ENCODE peak calls at places on chromosomes 4 and X, in nine cellular contexts. One of them, this sample, is unnamed. For H3K4me1, the result is how much of the 10 kb centered on the place peaks cover.

GRCh38 chr4:4541040-4541631 is 712 bp downstream of the STX18 start:
- DNase-seq in PC-3: peak
- DNase-seq in adrenal gland: peak
- DNase-seq in stomach: peak
- DNase-seq in left ventricle myocardium inferior: no peak
- DNase-seq in fibroblast of lung: peak
- DNase-seq in psoas muscle: no peak
- DNase-seq in heart right ventricle: no peak
- DNase-seq in left lung: no peak
- DNase-seq in this sample: peak

GRCh38 chr4:148444296-148445070 is 2.3 kb upstream of the NR3C2 start:
- DNase-seq in left lung: peak
- DNase-seq in stomach: peak
- DNase-seq in PC-3: peak
- DNase-seq in adrenal gland: peak
- DNase-seq in left ventricle myocardium inferior: peak
- DNase-seq in heart right ventricle: peak
- DNase-seq in fibroblast of lung: no peak
- DNase-seq in psoas muscle: peak
- DNase-seq in this sample: peak

GRCh38 chr4:72325215-72325614 is 243.8 kb downstream of the ADAMTS3 start:
- DNase-seq in heart right ventricle: no peak
- DNase-seq in stomach: no peak
- DNase-seq in psoas muscle: no peak
- DNase-seq in PC-3: peak
- DNase-seq in left ventricle myocardium inferior: no peak
- DNase-seq in left lung: no peak
- DNase-seq in fibroblast of lung: no peak
- DNase-seq in adrenal gland: no peak
- DNase-seq in this sample: no peak

GRCh38 chr4:143241892-143242291 is 57.2 kb downstream of the USP38 start:
- DNase-seq in stomach: no peak
- DNase-seq in psoas muscle: no peak
- DNase-seq in fibroblast of lung: no peak
- DNase-seq in left ventricle myocardium inferior: no peak
- DNase-seq in PC-3: peak
- DNase-seq in adrenal gland: no peak
- DNase-seq in heart right ventricle: no peak
- DNase-seq in left lung: no peak
- DNase-seq in this sample: no peak

GRCh38 chrX:118116308-118117068 is at the start of gene KLHL13:
- DNase-seq in stomach: no peak
- DNase-seq in left ventricle myocardium inferior: peak
- DNase-seq in left lung: peak
- DNase-seq in psoas muscle: peak
- DNase-seq in adrenal gland: peak
- DNase-seq in PC-3: peak
- DNase-seq in heart right ventricle: peak
- DNase-seq in fibroblast of lung: peak
- DNase-seq in this sample: peak

GRCh38 chr4:141899541-141899940 is 263.2 kb downstream of the IL15 start:
- DNase-seq in PC-3: peak
- DNase-seq in left ventricle myocardium inferior: no peak
- DNase-seq in heart right ventricle: no peak
- DNase-seq in left lung: no peak
- DNase-seq in stomach: no peak
- DNase-seq in adrenal gland: no peak
- DNase-seq in fibroblast of lung: no peak
- DNase-seq in psoas muscle: no peak
- DNase-seq in this sample: no peak

GRCh38 chr4:13701937-13702446 is 74.5 kb upstream of the BOD1L1 start:
- DNase-seq in PC-3: peak
- DNase-seq in psoas muscle: no peak
- DNase-seq in left lung: no peak
- DNase-seq in fibroblast of lung: peak
- DNase-seq in heart right ventricle: no peak
- DNase-seq in adrenal gland: no peak
- DNase-seq in left ventricle myocardium inferior: no peak
- DNase-seq in stomach: no peak
- DNase-seq in this sample: no peak

GRCh38 chr4:150789864-150790263 is 207.9 kb downstream of the MAB21L2 start:
- DNase-seq in PC-3: no peak
- DNase-seq in fibroblast of lung: no peak
- DNase-seq in heart right ventricle: no peak
- DNase-seq in left lung: no peak
- DNase-seq in stomach: no peak
- DNase-seq in psoas muscle: no peak
- DNase-seq in adrenal gland: no peak
- DNase-seq in left ventricle myocardium inferior: no peak
- DNase-seq in this sample: no peak

GRCh38 chr4:114037981-114038380 is 58.5 kb upstream of the ARSJ start:
- DNase-seq in psoas muscle: no peak
- DNase-seq in adrenal gland: no peak
- DNase-seq in stomach: no peak
- DNase-seq in fibroblast of lung: no peak
- DNase-seq in heart right ventricle: no peak
- DNase-seq in left lung: no peak
- DNase-seq in left ventricle myocardium inferior: no peak
- DNase-seq in PC-3: no peak
- DNase-seq in this sample: no peak

GRCh38 chr4:183797445-183798248 is 107.5 kb upstream of the STOX2 start:
- DNase-seq in stomach: peak
- DNase-seq in psoas muscle: peak
- DNase-seq in PC-3: no peak
- DNase-seq in left lung: peak
- DNase-seq in fibroblast of lung: peak
- DNase-seq in heart right ventricle: peak
- DNase-seq in left ventricle myocardium inferior: peak
- DNase-seq in adrenal gland: no peak
- DNase-seq in this sample: peak

GRCh38 chrX:13506574-13506973 is 62.8 kb upstream of the EGFL6 start:
- DNase-seq in stomach: peak
- DNase-seq in adrenal gland: peak
- DNase-seq in heart right ventricle: peak
- DNase-seq in fibroblast of lung: peak
- DNase-seq in left ventricle myocardium inferior: peak
- DNase-seq in psoas muscle: peak
- DNase-seq in PC-3: peak
- DNase-seq in left lung: no peak
- DNase-seq in this sample: peak

GRCh38 chr4:167000141-167000852 is 234.0 kb downstream of the SPOCK3 start:
- DNase-seq in adrenal gland: no peak
- DNase-seq in left ventricle myocardium inferior: no peak
- DNase-seq in heart right ventricle: no peak
- DNase-seq in fibroblast of lung: no peak
- DNase-seq in PC-3: peak
- DNase-seq in left lung: no peak
- DNase-seq in stomach: no peak
- DNase-seq in psoas muscle: no peak
- DNase-seq in this sample: no peak

GRCh38 chr4:66000500-66001117 is 330.3 kb upstream of the EPHA5 start:
- DNase-seq in fibroblast of lung: no peak
- DNase-seq in adrenal gland: no peak
- DNase-seq in PC-3: peak
- DNase-seq in stomach: no peak
- DNase-seq in heart right ventricle: no peak
- DNase-seq in psoas muscle: no peak
- DNase-seq in left lung: no peak
- DNase-seq in left ventricle myocardium inferior: no peak
- DNase-seq in this sample: no peak

DNA sequence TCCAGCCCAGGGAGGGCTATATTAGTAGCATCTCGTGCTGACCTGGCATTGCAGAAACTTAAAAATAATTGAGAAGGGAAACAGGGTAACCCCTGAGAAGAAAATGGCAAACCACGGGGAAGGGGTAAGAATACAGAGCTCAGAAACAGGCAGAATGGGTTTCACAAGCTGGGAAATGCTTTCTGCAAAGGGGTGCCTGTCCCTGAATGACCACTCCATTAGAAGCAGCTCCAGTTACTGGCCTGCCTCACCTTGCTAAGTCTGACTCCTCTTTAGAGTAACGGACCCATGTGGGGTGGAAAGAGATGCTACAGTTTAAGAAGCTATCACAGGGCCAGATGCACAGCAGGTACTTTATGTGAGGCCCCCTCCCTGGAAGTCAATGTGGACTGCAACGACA is 2.5 kb downstream of the WDR1 start:
- DNase-seq in adrenal gland: no peak
- DNase-seq in heart right ventricle: no peak
- DNase-seq in psoas muscle: no peak
- DNase-seq in fibroblast of lung: no peak
- DNase-seq in left lung: no peak
- DNase-seq in stomach: no peak
- DNase-seq in left ventricle myocardium inferior: no peak
- DNase-seq in PC-3: no peak
- DNase-seq in this sample: no peak
- H3K4me1 ChIP-seq in adrenal gland: under half
- H3K4me1 ChIP-seq in heart right ventricle: half or more
- H3K4me1 ChIP-seq in psoas muscle: half or more
- H3K4me1 ChIP-seq in fibroblast of lung: under half
- H3K4me1 ChIP-seq in left lung: half or more
- H3K4me1 ChIP-seq in stomach: half or more
- H3K4me1 ChIP-seq in left ventricle myocardium inferior: half or more
- H3K4me1 ChIP-seq in PC-3: under half
- H3K4me1 ChIP-seq in this sample: under half

GRCh38 chr4:118950224-118950623 is 61.6 kb downstream of the SYNPO2 start:
- DNase-seq in psoas muscle: no peak
- DNase-seq in fibroblast of lung: no peak
- DNase-seq in stomach: no peak
- DNase-seq in left ventricle myocardium inferior: no peak
- DNase-seq in adrenal gland: no peak
- DNase-seq in PC-3: no peak
- DNase-seq in heart right ventricle: no peak
- DNase-seq in left lung: no peak
- DNase-seq in this sample: no peak

GRCh38 chr4:118950929-118951570 is 62.4 kb downstream of the SYNPO2 start:
- DNase-seq in left ventricle myocardium inferior: no peak
- DNase-seq in heart right ventricle: no peak
- DNase-seq in fibroblast of lung: no peak
- DNase-seq in psoas muscle: no peak
- DNase-seq in adrenal gland: no peak
- DNase-seq in left lung: no peak
- DNase-seq in stomach: no peak
- DNase-seq in PC-3: no peak
- DNase-seq in this sample: no peak

GRCh38 chr4:118942465-118942864 is 53.8 kb downstream of the SYNPO2 start:
- DNase-seq in fibroblast of lung: no peak
- DNase-seq in PC-3: peak
- DNase-seq in heart right ventricle: no peak
- DNase-seq in left lung: no peak
- DNase-seq in left ventricle myocardium inferior: no peak
- DNase-seq in stomach: no peak
- DNase-seq in psoas muscle: no peak
- DNase-seq in adrenal gland: no peak
- DNase-seq in this sample: no peak

GRCh38 chr4:118948545-118949144 is 60.0 kb downstream of the SYNPO2 start:
- DNase-seq in psoas muscle: no peak
- DNase-seq in left ventricle myocardium inferior: no peak
- DNase-seq in stomach: no peak
- DNase-seq in left lung: no peak
- DNase-seq in PC-3: no peak
- DNase-seq in adrenal gland: no peak
- DNase-seq in heart right ventricle: no peak
- DNase-seq in fibroblast of lung: no peak
- DNase-seq in this sample: no peak

DNA sequence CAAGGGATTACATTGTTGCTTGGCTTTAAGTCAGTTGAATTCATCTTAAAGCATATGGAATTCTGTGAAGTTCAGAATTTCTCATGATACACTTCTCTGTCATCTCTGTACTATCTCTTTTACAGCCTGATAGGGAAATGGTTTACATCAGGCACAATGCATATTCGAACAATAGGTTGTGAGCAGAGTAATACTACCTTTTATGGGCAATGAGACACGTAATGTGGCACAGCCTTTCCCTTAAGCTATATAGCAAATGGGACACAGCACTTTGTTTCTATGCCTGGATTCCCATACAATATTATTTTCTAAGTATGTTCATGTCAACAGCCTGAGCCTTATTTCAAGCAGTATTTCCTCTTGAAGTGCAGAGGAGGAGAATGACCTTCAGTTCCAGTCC is 58.4 kb downstream of the SYNPO2 start:
- DNase-seq in stomach: no peak
- DNase-seq in adrenal gland: no peak
- DNase-seq in left lung: no peak
- DNase-seq in psoas muscle: no peak
- DNase-seq in heart right ventricle: no peak
- DNase-seq in PC-3: no peak
- DNase-seq in fibroblast of lung: no peak
- DNase-seq in left ventricle myocardium inferior: no peak
- DNase-seq in this sample: no peak
- H3K27ac ChIP-seq in stomach: no peak
- H3K27ac ChIP-seq in adrenal gland: no peak
- H3K27ac ChIP-seq in left lung: no peak
- H3K27ac ChIP-seq in psoas muscle: peak
- H3K27ac ChIP-seq in heart right ventricle: peak
- H3K27ac ChIP-seq in PC-3: no peak
- H3K27ac ChIP-seq in fibroblast of lung: no peak
- H3K27ac ChIP-seq in left ventricle myocardium inferior: peak
- H3K27ac ChIP-seq in this sample: no peak

DNA sequence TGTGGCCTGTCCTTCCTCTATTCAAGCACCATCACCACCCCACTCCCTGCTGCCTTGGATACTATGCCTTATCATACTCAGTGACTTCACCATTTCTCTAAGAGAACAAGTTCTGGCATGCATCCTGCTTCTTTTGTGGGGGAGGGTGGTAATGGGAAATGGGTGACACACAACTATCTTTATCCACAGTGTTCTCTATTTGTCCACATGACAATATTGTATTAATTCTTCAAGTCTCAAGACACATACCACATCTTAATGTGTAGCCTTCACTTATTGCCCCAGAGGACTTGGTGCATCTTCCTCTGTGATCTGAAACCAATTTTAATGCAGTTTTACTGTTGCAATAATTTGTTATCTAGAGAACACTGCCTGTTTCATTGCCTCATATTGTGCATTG is 29.3 kb upstream of the UGT2B7 start:
- DNase-seq in heart right ventricle: no peak
- DNase-seq in adrenal gland: no peak
- DNase-seq in left lung: no peak
- DNase-seq in fibroblast of lung: no peak
- DNase-seq in left ventricle myocardium inferior: no peak
- DNase-seq in psoas muscle: no peak
- DNase-seq in PC-3: no peak
- DNase-seq in stomach: no peak
- DNase-seq in this sample: no peak
- TF ChIP-seq CTCF in heart right ventricle: no peak
- TF ChIP-seq CTCF in adrenal gland: no peak
- TF ChIP-seq CTCF in left lung: no peak
- TF ChIP-seq CTCF in fibroblast of lung: no peak
- TF ChIP-seq CTCF in left ventricle myocardium inferior: no peak
- TF ChIP-seq CTCF in psoas muscle: no peak
- TF ChIP-seq CTCF in PC-3: no peak
- TF ChIP-seq CTCF in stomach: no peak
- TF ChIP-seq CTCF in this sample: no peak

GRCh38 chr4:95522682-95523410 is 25.9 kb downstream of the UNC5C start:
- DNase-seq in left lung: no peak
- DNase-seq in PC-3: no peak
- DNase-seq in stomach: no peak
- DNase-seq in left ventricle myocardium inferior: no peak
- DNase-seq in psoas muscle: no peak
- DNase-seq in heart right ventricle: no peak
- DNase-seq in adrenal gland: no peak
- DNase-seq in fibroblast of lung: no peak
- DNase-seq in this sample: no peak
- H3K4me1 ChIP-seq in left lung: under half
- H3K4me1 ChIP-seq in PC-3: under half
- H3K4me1 ChIP-seq in stomach: under half
- H3K4me1 ChIP-seq in left ventricle myocardium inferior: under half
- H3K4me1 ChIP-seq in psoas muscle: under half
- H3K4me1 ChIP-seq in heart right ventricle: under half
- H3K4me1 ChIP-seq in adrenal gland: under half
- H3K4me1 ChIP-seq in fibroblast of lung: under half
- H3K4me1 ChIP-seq in this sample: under half